ENCODE peak calls at places on chromosomes 2 and 18, in four cellular contexts. V is fibroblast of lung, J is ovary, W is K562. F is an unnamed sample.

GRCh38 chr2:45010706-45011036 is 1.4 kb upstream of the SIX2 start:
- DNase-seq in W (no peak), J (no peak), V (no peak), F (no peak)

GRCh38 chr2:223010641-223011040 is 41.3 kb upstream of the KCNE4 start:
- DNase-seq in W (no peak), V (peak; percentile 76), J (no peak), F (no peak)

GRCh38 chr18:68221116-68221724 is 493.7 kb downstream of the TMX3 start:
- DNase-seq in J (no peak), V (peak; percentile 1), W (no peak), F (no peak)

GRCh38 chr18:3983351-3983969 is 471.6 kb downstream of the DLGAP1 start:
- DNase-seq in V (peak; percentile 81), J (no peak), W (no peak), F (no peak)

GRCh38 chr18:63676526-63676925 is 14.8 kb upstream of the SERPINB3 start:
- DNase-seq in J (no peak), W (no peak), V (no peak), F (no peak)

GRCh38 chr2:42100696-42101585 is 53.1 kb downstream of the PKDCC start:
- DNase-seq in V (peak; percentile 47), J (peak; percentile 73), W (no peak), F (peak; percentile 75)

GRCh38 chr2:146837857-146838256 is 1007.0 kb upstream of the ACVR2A start:
- DNase-seq in V (no peak), J (no peak), W (no peak), F (no peak)

GRCh38 chr2:194203898-194204297 is 1453.1 kb upstream of the SLC39A10 start:
- DNase-seq in J (no peak), W (no peak), V (no peak), F (no peak)

GRCh38 chr2:15940661-15941482 is 522 bp downstream of the MYCN start:
- DNase-seq in W (no peak), J (no peak), V (no peak), F (no peak)

GRCh38 chr2:31296641-31297287 is 62.8 kb downstream of the EHD3 start:
- DNase-seq in W (no peak), V (peak; percentile 23), J (no peak), F (no peak)

GRCh38 chr2:199458806-199459285 is 1.1 kb upstream of the SATB2 start:
- DNase-seq in J (no peak), V (no peak), W (no peak), F (no peak)

GRCh38 chr2:113157108-113157896 is 16.5 kb upstream of the PSD4 start:
- DNase-seq in J (no peak), V (peak; percentile 23), W (peak; percentile 72), F (peak; percentile 77)

GRCh38 chr18:79797518-79798345 is at the start of gene KCNG2:
- DNase-seq in J (no peak), W (no peak), V (peak; percentile 33), F (no peak)

GRCh38 chr2:235255716-235256115 is 238.1 kb upstream of the AGAP1 start:
- DNase-seq in W (no peak), V (no peak), J (no peak), F (no peak)

GRCh38 chr18:59672125-59672769 is 25.0 kb downstream of the CCBE1 start:
- DNase-seq in W (no peak), V (peak; percentile 83), J (no peak), F (no peak)

GRCh38 chr2:146764301-146764700 is 1080.5 kb upstream of the ACVR2A start:
- DNase-seq in V (peak; percentile 19), W (no peak), J (no peak), F (no peak)

GRCh38 chr2:167509585-167509984 is 621.3 kb downstream of the XIRP2 start:
- DNase-seq in J (no peak), W (no peak), V (peak; percentile 68), F (no peak)

GRCh38 chr2:9663008-9663879 is 32.4 kb upstream of the YWHAQ start:
- DNase-seq in J (no peak), W (no peak), V (no peak), F (no peak)

GRCh38 chr2:62801814-62802524 is 96.5 kb downstream of the EHBP1 start:
- DNase-seq in J (no peak), V (no peak), W (no peak), F (no peak)

GRCh38 chr18:79445740-79446566 is 50.2 kb downstream of the NFATC1 start:
- DNase-seq in W (no peak), J (no peak), V (no peak), F (no peak)

GRCh38 chr2:238905721-238906120 is 57.8 kb downstream of the TWIST2 start:
- DNase-seq in W (no peak), V (no peak), J (no peak), F (no peak)

GRCh38 chr2:85699325-85699724 is 5.2 kb downstream of the GNLY start:
- DNase-seq in J (peak; percentile 1), W (peak; percentile 32), V (no peak), F (no peak)

GRCh38 chr18:3392467-3392855 is 57.5 kb upstream of the TGIF1 start:
- DNase-seq in W (no peak), V (no peak), J (no peak), F (no peak)

GRCh38 chr2:150041721-150042450 is 445.6 kb downstream of the RND3 start:
- DNase-seq in V (peak; percentile 71), W (no peak), J (no peak), F (no peak)

GRCh38 chr18:60485207-60485606 is 112.6 kb upstream of the MC4R start:
- DNase-seq in J (no peak), V (peak; percentile 8), W (no peak), F (no peak)

GRCh38 chr18:78642561-78643398 is 336.8 kb upstream of the SALL3 start:
- DNase-seq in V (no peak), W (no peak), J (no peak), F (no peak)

GRCh38 chr2:188378551-188378950 is 86.9 kb downstream of the GULP1 start:
- DNase-seq in J (no peak), V (peak; percentile 15), W (no peak), F (no peak)

GRCh38 chr2:169509230-169509917 is at the start of gene KLHL41:
- DNase-seq in W (no peak), V (peak; percentile 83), J (no peak), F (no peak)

DNA sequence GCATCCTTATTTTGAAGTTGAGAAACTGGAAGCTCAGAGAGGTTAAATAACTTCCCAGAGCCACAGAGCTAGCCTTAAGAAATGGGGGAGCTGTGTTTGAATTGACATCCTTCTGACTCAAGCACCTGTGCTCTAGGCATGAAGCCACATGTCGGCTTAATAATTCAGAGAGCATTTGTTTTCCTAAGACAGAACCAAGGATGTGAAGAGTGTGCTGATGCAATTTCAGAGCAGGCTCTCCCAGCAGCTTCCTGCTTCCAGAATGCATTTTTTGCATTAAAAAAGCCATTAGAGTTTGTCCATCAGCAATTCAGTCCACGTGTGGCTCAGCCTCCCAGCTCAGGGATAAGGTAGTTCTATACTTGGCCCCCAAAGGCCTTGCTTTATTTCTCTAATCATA is 37.7 kb downstream of the DOCK10 start:
- DNase-seq in V (peak; percentile 50), J (no peak), W (no peak), F (no peak)
- H3K27ac ChIP-seq in V (no peak overlapping the region), J (no peak overlapping the region), W (no peak overlapping the region), F (no peak overlapping the region)

GRCh38 chr2:179569834-179570233 is 291.6 kb downstream of the ZNF385B start:
- DNase-seq in J (peak; percentile 32), V (peak; percentile 87), W (no peak), F (no peak)
- TF ChIP-seq CTCF in J (no peak), V (no peak), W (no peak), F (no peak)

DNA sequence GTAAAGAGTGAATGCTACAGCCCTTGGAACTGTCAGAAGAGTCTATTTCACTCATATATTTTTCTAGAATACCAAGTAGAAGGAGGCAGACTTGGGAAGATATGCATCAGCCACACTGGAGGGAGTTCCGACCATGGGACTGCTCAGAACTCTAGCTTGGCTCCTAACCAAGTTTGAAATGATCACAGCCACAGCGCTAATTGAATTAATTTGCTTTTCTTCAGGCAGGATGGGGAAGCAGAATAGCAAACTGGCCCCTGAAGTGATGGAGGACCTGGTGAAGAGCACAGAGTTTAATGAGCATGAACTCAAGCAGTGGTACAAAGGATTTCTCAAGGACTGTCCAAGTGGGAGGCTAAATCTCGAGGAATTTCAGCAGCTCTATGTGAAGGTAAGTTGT is 51.4 kb downstream of the VSNL1 start:
- DNase-seq in J (no peak), V (no peak), W (no peak), F (no peak)
- H3K27ac ChIP-seq in J (no peak overlapping the region), V (no peak overlapping the region), W (no peak overlapping the region), F (no peak overlapping the region)

DNA sequence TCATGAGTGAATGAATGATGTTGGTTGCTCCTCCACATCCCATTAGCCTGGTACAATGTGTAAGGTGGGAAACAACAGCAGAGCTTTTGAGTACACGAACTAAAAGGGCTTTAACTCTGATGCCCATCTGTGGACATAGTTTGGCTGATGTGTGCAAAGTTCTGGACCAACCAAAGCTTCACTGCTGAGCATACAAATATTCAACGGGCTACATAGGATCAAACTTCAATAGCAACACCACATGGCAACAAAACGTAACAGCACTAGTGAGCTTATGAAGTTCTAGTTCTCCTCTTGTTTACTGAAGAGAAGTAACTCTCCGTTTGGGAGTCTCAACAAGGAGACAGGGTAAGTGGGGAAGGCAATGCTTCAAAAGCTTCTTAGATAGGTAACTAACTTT is 20.4 kb downstream of the STAM2 start:
- DNase-seq in W (no peak), V (peak; percentile 27), J (no peak), F (no peak)
- TF ChIP-seq CTCF in W (no peak), V (no peak), J (no peak), F (no peak)

GRCh38 chr2:60351321-60351720 is 202.1 kb downstream of the BCL11A start:
- DNase-seq in W (no peak), J (no peak), V (no peak), F (no peak)
- H3K27ac ChIP-seq in W (no peak overlapping the region), J (no peak overlapping the region), V (no peak overlapping the region), F (no peak overlapping the region)

GRCh38 chr2:71460595-71461303 is 7.4 kb downstream of the DYSF start:
- DNase-seq in V (no peak), J (no peak), W (peak; percentile 59), F (no peak)
- TF ChIP-seq CTCF in V (peak; percentile 51), J (no peak), W (peak; percentile 62), F (peak; percentile 52)

F was measured in transverse colon.